ENCODE peak calls at places on chromosome 11, in eight cellular contexts. Y is foreskin fibroblast, M is spleen, U is fibroblast of villous mesenchyme, I is AG09309, R is fibroblast of lung, B is fibroblast of pulmonary artery, G is psoas muscle. Z is an unnamed sample.

GRCh38 chr11:65488273-65489058 is 10.4 kb upstream of the MALAT1 start:
- DNase-seq in I (no peak), M (no peak), R (peak), U (peak), Y (peak), B (peak), G (peak), Z (no peak)

GRCh38 chr11:95242202-95242989 is 11.4 kb upstream of the SESN3 start:
- DNase-seq in R (no peak), I (no peak), U (no peak), B (no peak), M (no peak), Y (no peak), G (no peak), Z (no peak)

GRCh38 chr11:62295504-62295903 is 3.4 kb downstream of the SCGB1D4 start:
- DNase-seq in Y (no peak), I (no peak), M (no peak), R (peak), B (peak), G (no peak), U (peak), Z (no peak)

GRCh38 chr11:117657801-117658200 is 139.2 kb downstream of the DSCAML1 start:
- DNase-seq in G (no peak), R (no peak), B (no peak), I (no peak), U (no peak), M (no peak), Y (no peak), Z (no peak)

GRCh38 chr11:64132982-64133705 is 32.8 kb downstream of the MACROD1 start:
- DNase-seq in U (no peak), B (no peak), R (no peak), M (no peak), Y (no peak), G (no peak), I (no peak), Z (no peak)

GRCh38 chr11:12330491-12331231 is 46.7 kb upstream of the PARVA start:
- DNase-seq in Y (no peak), U (peak), I (no peak), M (no peak), R (peak), B (no peak), G (no peak), Z (no peak)

GRCh38 chr11:7651140-7651551 is 22.2 kb downstream of the CYB5R2 start:
- DNase-seq in U (peak), B (no peak), Y (peak), R (no peak), I (no peak), M (no peak), G (no peak), Z (no peak)

GRCh38 chr11:117621226-117621625 is 175.8 kb downstream of the DSCAML1 start:
- DNase-seq in U (peak), I (no peak), Y (peak), B (peak), M (no peak), R (no peak), G (no peak), Z (no peak)

GRCh38 chr11:67053896-67054850 is 2.5 kb upstream of the RHOD start:
- DNase-seq in U (peak), M (no peak), R (peak), I (peak), Y (peak), B (peak), G (peak), Z (no peak)

GRCh38 chr11:8772571-8772970 is 90.0 kb downstream of the RPL27A start:
- DNase-seq in B (no peak), R (no peak), I (no peak), G (no peak), U (no peak), M (no peak), Y (no peak), Z (no peak)

GRCh38 chr11:132042296-132042695 is 671.9 kb downstream of the NTM start:
- DNase-seq in G (no peak), B (no peak), R (no peak), U (peak), I (no peak), Y (no peak), M (no peak), Z (no peak)

GRCh38 chr11:67680701-67681472 is 6.5 kb upstream of the ALDH3B2 start:
- DNase-seq in M (no peak), B (no peak), G (no peak), U (no peak), R (no peak), Y (no peak), I (no peak), Z (no peak)

GRCh38 chr11:81986556-81987161 is 747.0 kb downstream of the FAM181B start:
- DNase-seq in I (no peak), B (no peak), M (peak), G (no peak), R (no peak), Y (no peak), U (no peak), Z (no peak)

GRCh38 chr11:19281041-19281440 is 40.3 kb upstream of the E2F8 start:
- DNase-seq in I (no peak), R (no peak), B (no peak), G (no peak), M (no peak), Y (no peak), U (peak), Z (no peak)

GRCh38 chr11:5486421-5486820 is 2.1 kb upstream of the OR52D1 start:
- DNase-seq in U (no peak), R (no peak), Y (no peak), B (no peak), G (no peak), M (no peak), I (no peak), Z (no peak)

GRCh38 chr11:117497206-117497951 is 169.7 kb downstream of the CEP164 start:
- DNase-seq in M (no peak), G (no peak), Y (no peak), U (no peak), I (no peak), B (no peak), R (no peak), Z (no peak)

GRCh38 chr11:70755410-70756158 is 357.3 kb downstream of the CTTN start:
- DNase-seq in I (peak), M (peak), G (peak), R (peak), B (peak), Y (peak), U (peak), Z (no peak)

GRCh38 chr11:69732910-69733309 is 29.1 kb upstream of the FGF19 start:
- DNase-seq in U (no peak), I (no peak), M (no peak), R (no peak), Y (no peak), B (no peak), G (no peak), Z (no peak)

GRCh38 chr11:130865772-130866114 is 50.5 kb downstream of the SNX19 start:
- DNase-seq in B (no peak), U (no peak), M (no peak), G (peak), R (no peak), I (no peak), Y (no peak), Z (no peak)

DNA sequence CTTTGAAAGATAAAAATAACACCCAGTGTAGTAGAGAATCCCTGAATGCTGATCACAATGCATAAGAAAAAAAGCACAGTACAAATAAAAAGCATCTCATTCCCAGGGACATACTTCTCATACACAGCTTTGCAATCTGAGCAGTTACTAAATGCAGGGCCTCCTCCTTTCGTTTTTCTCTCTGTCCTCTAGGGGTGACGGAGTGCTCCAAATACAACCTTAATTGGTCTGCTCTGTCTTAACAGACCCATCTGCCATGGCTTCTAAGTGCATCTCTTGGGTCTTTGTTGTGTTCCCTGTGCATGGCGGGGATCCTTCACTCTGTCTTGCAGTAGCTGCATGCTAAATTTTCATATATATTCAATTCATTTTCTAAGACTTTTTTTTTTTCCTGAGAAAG is 1114.2 kb upstream of the RAG2 start:
- DNase-seq in U (no peak), G (no peak), I (no peak), B (peak), Y (no peak), R (peak), M (no peak), Z (no peak)
- TF ChIP-seq CTCF in U (no peak), G (no peak), I (no peak), B (peak), Y (peak), R (peak), M (no peak), Z (peak)

GRCh38 chr11:77044356-77044755 is 10.2 kb downstream of the B3GNT6 start:
- DNase-seq in I (no peak), U (no peak), Y (no peak), R (no peak), B (no peak), G (no peak), M (no peak), Z (no peak)

GRCh38 chr11:77044886-77045285 is 10.7 kb downstream of the B3GNT6 start:
- DNase-seq in I (no peak), M (no peak), B (no peak), G (no peak), R (no peak), U (no peak), Y (no peak), Z (no peak)

GRCh38 chr11:77049081-77049480 is 14.9 kb downstream of the B3GNT6 start:
- DNase-seq in B (no peak), M (no peak), R (no peak), U (no peak), Y (no peak), I (no peak), G (no peak), Z (no peak)

GRCh38 chr11:77047007-77047927 is 13.1 kb downstream of the B3GNT6 start:
- DNase-seq in I (peak), M (no peak), U (peak), R (peak), G (peak), Y (peak), B (peak), Z (peak)

DNA sequence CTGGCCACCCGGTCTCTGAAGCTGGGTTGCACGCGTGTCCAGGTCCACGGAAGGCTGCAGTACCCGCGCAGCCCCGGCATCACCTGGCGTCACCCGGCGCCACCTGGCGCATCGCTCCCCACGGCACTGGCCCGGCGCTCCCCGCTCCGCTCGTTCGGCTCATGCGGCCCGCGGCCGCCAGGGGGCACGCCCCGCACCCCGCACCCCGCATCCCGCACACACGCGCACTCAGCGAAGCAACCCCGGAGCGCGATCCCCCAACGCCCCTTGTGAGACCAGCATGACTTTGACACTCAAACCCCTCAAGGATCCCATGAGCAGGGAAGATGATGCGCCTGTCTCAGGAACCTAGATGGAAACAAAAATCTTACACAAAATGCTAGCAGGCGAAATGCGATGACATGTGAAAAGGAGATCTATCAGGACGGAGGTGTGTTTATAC is 11.9 kb downstream of the B3GNT6 start:
- DNase-seq in I (no peak), Y (no peak), M (no peak), B (peak), R (no peak), U (no peak), G (no peak), Z (no peak)
- H3K4me3 ChIP-seq in I (no peak), Y (no peak), M (no peak), B (no peak), R (no peak), U (peak), G (no peak), Z (peak)

GRCh38 chr11:123129920-123130319 is 65.1 kb downstream of the CLMP start:
- DNase-seq in M (no peak), R (peak), B (peak), G (no peak), I (no peak), Y (peak), U (peak), Z (peak)
- TF ChIP-seq CTCF in M (no peak), R (no peak), B (no peak), G (no peak), I (no peak), Y (no peak), U (no peak), Z (no peak)

DNA sequence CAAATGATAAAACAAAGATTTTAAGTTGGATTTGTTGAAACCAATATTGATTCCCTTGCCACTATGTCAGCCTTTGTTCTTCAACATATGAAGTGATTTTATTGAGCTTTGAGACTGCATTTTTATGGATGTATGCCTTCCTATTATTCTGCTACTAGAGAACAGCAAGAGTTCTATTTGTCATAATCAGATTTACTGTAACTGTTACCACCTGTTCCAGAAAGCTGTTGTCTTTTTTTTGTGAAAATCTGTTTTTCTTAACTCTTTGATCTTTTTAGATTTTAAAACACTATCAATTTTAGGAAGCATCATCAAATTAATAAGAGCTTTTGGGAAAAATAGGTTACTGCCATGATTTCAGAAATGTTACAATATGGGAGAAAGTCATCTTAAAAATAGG is 114.4 kb downstream of the MUC15 start:
- DNase-seq in G (no peak), I (no peak), M (no peak), R (no peak), Y (no peak), B (no peak), U (no peak), Z (no peak)
- H3K4me3 ChIP-seq in G (no peak), I (no peak), M (no peak), R (no peak), Y (no peak), B (no peak), U (no peak), Z (no peak)

DNA sequence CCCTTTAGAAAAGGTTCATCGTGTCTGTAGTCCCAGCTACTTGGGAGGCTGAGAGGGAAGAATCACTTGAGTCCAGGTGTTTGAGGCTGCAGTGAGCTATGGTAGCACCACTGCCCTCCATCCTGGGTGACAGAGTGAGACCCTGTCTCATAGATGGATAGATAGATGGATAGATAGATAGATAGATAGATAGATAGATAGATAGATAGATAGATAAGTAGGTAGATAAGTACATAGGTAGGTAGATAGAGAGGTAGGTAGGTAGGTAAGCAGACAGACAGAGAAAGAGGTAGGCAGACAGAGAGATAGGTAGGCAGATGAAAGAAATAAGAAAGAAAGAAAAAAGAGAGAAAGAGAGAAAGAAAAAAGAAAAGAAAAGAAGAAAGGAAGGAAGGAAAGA is 156.4 kb downstream of the GRIK4 start:
- DNase-seq in I (no peak), Y (no peak), R (no peak), B (no peak), M (no peak), G (no peak), U (no peak), Z (no peak)
- TF ChIP-seq CTCF in I (no peak), Y (no peak), R (no peak), B (no peak), M (no peak), G (no peak), U (no peak), Z (no peak)

Z was measured in AG04449.